ENCODE peak calls at places on chromosomes 2 and 18, in eight cellular contexts. C, H, D, T, E, N, V and G are unnamed samples.
A peak's percentile ranks its signal among the peaks of the same experiment; 100 is the strongest.

GRCh38 chr18:51153659-51154371 is 43.7 kb downstream of the MEX3C start:
- DNase-seq in H (no peak), C (no peak), E (no peak), T (no peak), V (no peak), D (no peak), N (no peak), G (no peak)

GRCh38 chr2:166653185-166653813 is 159.2 kb upstream of the SCN7A start:
- DNase-seq in T (no peak), D (no peak), C (no peak), N (no peak), H (no peak), E (no peak), V (no peak), G (no peak)

GRCh38 chr18:43620936-43621335 is 343.6 kb upstream of the SYT4 start:
- DNase-seq in E (no peak), T (no peak), N (peak; percentile 52), D (no peak), C (peak; percentile 57), H (no peak), V (no peak), G (no peak)

GRCh38 chr2:121387591-121388325 is 102.8 kb upstream of the TFCP2L1 start:
- DNase-seq in D (no peak), E (no peak), H (no peak), T (no peak), N (no peak), C (no peak), V (no peak), G (no peak)

GRCh38 chr2:231069379-231070054 is 12.8 kb downstream of the PSMD1 start:
- DNase-seq in E (no peak), N (no peak), D (no peak), H (no peak), T (no peak), C (no peak), V (no peak), G (no peak)

GRCh38 chr18:62164855-62165487 is 21.9 kb downstream of the PIGN start:
- DNase-seq in N (peak; percentile 88), H (no peak), T (no peak), V (no peak), D (no peak), E (no peak), C (no peak), G (no peak)

GRCh38 chr2:147806846-147807245 is 38.0 kb upstream of the ACVR2A start:
- DNase-seq in V (no peak), C (no peak), D (no peak), H (no peak), T (no peak), N (peak; percentile 19), E (no peak), G (no peak)

GRCh38 chr2:240646061-240646899 is 21.0 kb downstream of the GPR35 start:
- DNase-seq in E (no peak), C (no peak), N (no peak), V (no peak), T (no peak), H (peak; percentile 46), D (peak; percentile 67), G (no peak)

GRCh38 chr2:118095610-118096009 is 7.3 kb downstream of the INSIG2 start:
- DNase-seq in T (no peak), D (no peak), N (no peak), V (no peak), H (no peak), E (no peak), C (no peak), G (no peak)

GRCh38 chr18:41134426-41134825 is 820.6 kb upstream of the PIK3C3 start:
- DNase-seq in N (peak; percentile 32), T (no peak), C (no peak), H (no peak), V (no peak), D (no peak), E (no peak), G (no peak)

GRCh38 chr18:4453712-4454547 is 1.2 kb downstream of the DLGAP1 start:
- DNase-seq in C (peak; percentile 40), T (no peak), N (peak; percentile 77), V (no peak), D (no peak), H (peak; percentile 51), E (no peak), G (peak; percentile 37)

GRCh38 chr18:79819064-79819725 is 21.5 kb downstream of the KCNG2 start:
- DNase-seq in N (no peak), D (no peak), T (no peak), E (peak; percentile 46), H (no peak), C (no peak), V (no peak), G (no peak)

GRCh38 chr2:101446869-101447268 is 28.0 kb downstream of the RFX8 start:
- DNase-seq in T (peak; percentile 59), C (no peak), H (no peak), N (no peak), E (no peak), V (no peak), D (no peak), G (no peak)

GRCh38 chr2:101442667-101443061 is 32.2 kb downstream of the RFX8 start:
- DNase-seq in N (peak; percentile 75), E (no peak), D (no peak), T (peak; percentile 4), V (no peak), H (no peak), C (no peak), G (no peak)

GRCh38 chr2:101439716-101440115 is 35.2 kb downstream of the RFX8 start:
- DNase-seq in E (no peak), C (no peak), V (no peak), H (no peak), D (no peak), T (no peak), N (no peak), G (no peak)

GRCh38 chr2:101440127-101440738 is 34.7 kb downstream of the RFX8 start:
- DNase-seq in D (no peak), E (peak; percentile 76), H (peak; percentile 71), N (no peak), V (no peak), C (no peak), T (no peak), G (no peak)

DNA sequence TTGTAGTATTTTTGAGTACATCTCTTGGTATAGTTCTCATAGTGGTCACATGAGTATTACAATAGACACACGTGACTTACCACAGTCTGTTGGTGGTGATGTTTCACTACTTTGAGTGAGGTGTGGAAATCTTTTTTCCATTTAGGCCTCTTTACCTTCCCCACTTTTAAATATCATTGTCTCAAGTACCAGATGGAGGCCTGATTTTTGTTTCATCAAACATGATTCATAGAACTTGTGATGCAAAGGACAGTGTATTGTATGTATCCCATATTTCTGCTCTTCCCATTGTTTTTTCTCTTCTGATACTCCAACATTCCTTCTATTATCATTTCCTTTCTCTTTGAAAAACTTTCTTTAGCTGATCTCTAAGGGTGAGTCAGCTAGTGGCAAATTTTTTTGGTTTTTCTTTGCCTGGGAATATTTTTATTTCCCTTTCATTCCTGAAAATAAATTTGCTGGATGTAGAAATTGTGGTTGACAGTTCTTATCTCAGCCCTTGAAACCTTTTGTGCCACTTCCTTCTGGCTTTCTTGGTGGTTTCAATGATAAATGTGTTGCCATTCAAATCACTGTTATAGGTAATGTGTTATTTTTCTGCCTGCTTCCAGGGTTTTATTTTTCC is 32.8 kb downstream of the RFX8 start:
- DNase-seq in V (no peak), H (no peak), T (peak; percentile 11), N (no peak), C (no peak), D (no peak), E (no peak), G (no peak)
- H3K4me1 ChIP-seq in V (no peaks in the 10 kb centered on the region), H (no peaks in the 10 kb centered on the region), T (peaks cover 29% of the 10 kb centered on the region), N (no peaks in the 10 kb centered on the region), C (no peaks in the 10 kb centered on the region), D (no peaks in the 10 kb centered on the region), E (no peaks in the 10 kb centered on the region), G (no peaks in the 10 kb centered on the region)

GRCh38 chr18:59148192-59148591 is 8.5 kb downstream of the SEC11C start:
- DNase-seq in C (no peak), V (no peak), H (no peak), N (no peak), T (no peak), E (no peak), D (no peak), G (no peak)
- H3K4me1 ChIP-seq in C (no peaks in the 10 kb centered on the region), V (no peaks in the 10 kb centered on the region), H (no peaks in the 10 kb centered on the region), N (no peaks in the 10 kb centered on the region), T (no peaks in the 10 kb centered on the region), E (peaks cover 4% of the 10 kb centered on the region), D (no peaks in the 10 kb centered on the region), G (no peaks in the 10 kb centered on the region)

DNA sequence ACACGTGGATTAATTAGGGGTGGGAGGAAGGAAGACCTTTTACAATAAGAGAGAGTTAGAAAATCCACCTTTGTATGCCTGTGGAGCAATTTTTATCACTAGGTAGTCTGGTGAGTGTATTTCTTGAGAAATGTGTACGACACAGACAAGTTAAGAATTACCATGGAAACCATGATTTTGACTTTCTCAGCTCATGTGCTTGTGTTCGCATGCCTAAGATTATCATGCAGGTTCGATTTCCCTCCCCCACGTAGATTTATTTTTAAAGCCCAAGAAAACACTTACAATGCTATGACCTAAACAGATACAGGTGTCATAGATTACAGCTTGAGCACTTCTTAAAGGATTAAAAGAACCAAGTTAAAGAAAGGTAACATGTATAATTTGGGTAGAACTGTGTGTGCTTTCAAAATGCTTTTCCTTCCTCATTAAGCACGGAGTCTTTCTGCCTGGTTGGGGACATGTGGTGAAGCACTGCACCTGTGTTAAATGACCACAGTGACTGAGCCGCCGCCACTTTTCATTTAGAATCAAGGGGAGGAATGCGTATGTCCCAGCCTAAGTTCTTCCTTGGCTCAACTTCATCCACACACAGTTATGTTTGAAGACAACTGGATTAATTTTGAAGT is 16.6 kb downstream of the SERTAD2 start:
- DNase-seq in C (no peak), T (no peak), D (no peak), V (no peak), E (no peak), H (no peak), N (no peak), G (no peak)
- H3K4me1 ChIP-seq in C (peaks cover 20% of the 10 kb centered on the region), T (peaks cover 58% of the 10 kb centered on the region), D (peaks cover 94% of the 10 kb centered on the region), V (no peaks in the 10 kb centered on the region), E (peaks cover 12% of the 10 kb centered on the region), H (no peaks in the 10 kb centered on the region), N (peaks cover 12% of the 10 kb centered on the region), G (peaks cover 63% of the 10 kb centered on the region)

GRCh38 chr2:178241852-178242551 is 47.7 kb downstream of the OSBPL6 start:
- DNase-seq in T (peak; percentile 48), D (no peak), V (peak; percentile 80), C (no peak), N (peak; percentile 80), H (no peak), E (no peak), G (no peak)
- H3K4me1 ChIP-seq in T (peaks cover 16% of the 10 kb centered on the region), D (peaks cover 9% of the 10 kb centered on the region), V (no peaks in the 10 kb centered on the region), C (no peaks in the 10 kb centered on the region), N (peaks cover 2% of the 10 kb centered on the region), H (peaks cover 5% of the 10 kb centered on the region), E (peaks cover 3% of the 10 kb centered on the region), G (peaks cover 4% of the 10 kb centered on the region)